ENCODE peak calls at places on chromosome 2, in ten cellular contexts. One of them, this sample, is unnamed.
A peak's percentile ranks its signal among the peaks of the same experiment; 100 is the strongest.

GRCh38 chr2:62461707-62462106 is 44.3 kb downstream of the TMEM17 start:
- DNase-seq in K562: no peak
- DNase-seq in spleen: no peak
- DNase-seq in sigmoid colon: no peak
- DNase-seq in suprapubic skin: no peak
- DNase-seq in transverse colon: no peak
- DNase-seq in GM12878: no peak
- DNase-seq in breast epithelium: no peak
- DNase-seq in Panc1: no peak
- DNase-seq in stomach: no peak
- DNase-seq in this sample: no peak

GRCh38 chr2:45728458-45728942 is 77.0 kb downstream of the PRKCE start:
- DNase-seq in Panc1: no peak
- DNase-seq in GM12878: peak; percentile 97
- DNase-seq in spleen: no peak
- DNase-seq in breast epithelium: no peak
- DNase-seq in sigmoid colon: no peak
- DNase-seq in suprapubic skin: no peak
- DNase-seq in K562: no peak
- DNase-seq in stomach: no peak
- DNase-seq in transverse colon: no peak
- DNase-seq in this sample: no peak

GRCh38 chr2:238668426-238668825 is 179.5 kb upstream of the TWIST2 start:
- DNase-seq in GM12878: no peak
- DNase-seq in K562: no peak
- DNase-seq in stomach: no peak
- DNase-seq in sigmoid colon: no peak
- DNase-seq in Panc1: no peak
- DNase-seq in transverse colon: no peak
- DNase-seq in breast epithelium: no peak
- DNase-seq in suprapubic skin: no peak
- DNase-seq in spleen: no peak
- DNase-seq in this sample: no peak

GRCh38 chr2:120565929-120566328 is 169.7 kb upstream of the GLI2 start:
- DNase-seq in breast epithelium: no peak
- DNase-seq in suprapubic skin: no peak
- DNase-seq in K562: no peak
- DNase-seq in transverse colon: no peak
- DNase-seq in stomach: no peak
- DNase-seq in GM12878: no peak
- DNase-seq in spleen: no peak
- DNase-seq in Panc1: no peak
- DNase-seq in sigmoid colon: no peak
- DNase-seq in this sample: no peak

GRCh38 chr2:32172870-32173269 is 7.2 kb downstream of the SLC30A6 start:
- DNase-seq in transverse colon: no peak
- DNase-seq in GM12878: no peak
- DNase-seq in stomach: no peak
- DNase-seq in spleen: no peak
- DNase-seq in sigmoid colon: no peak
- DNase-seq in suprapubic skin: no peak
- DNase-seq in K562: no peak
- DNase-seq in Panc1: no peak
- DNase-seq in breast epithelium: no peak
- DNase-seq in this sample: no peak

GRCh38 chr2:101697124-101697793 is at the start of gene MAP4K4:
- DNase-seq in sigmoid colon: peak; percentile 92
- DNase-seq in spleen: peak; percentile 95
- DNase-seq in K562: peak; percentile 91
- DNase-seq in suprapubic skin: peak; percentile 88
- DNase-seq in stomach: peak; percentile 75
- DNase-seq in transverse colon: peak; percentile 78
- DNase-seq in GM12878: no peak
- DNase-seq in breast epithelium: peak; percentile 54
- DNase-seq in Panc1: no peak
- DNase-seq in this sample: peak; percentile 51

GRCh38 chr2:46377287-46377605 is 80.0 kb downstream of the EPAS1 start:
- DNase-seq in suprapubic skin: peak; percentile 58
- DNase-seq in GM12878: no peak
- DNase-seq in breast epithelium: no peak
- DNase-seq in transverse colon: no peak
- DNase-seq in spleen: no peak
- DNase-seq in Panc1: no peak
- DNase-seq in K562: peak; percentile 21
- DNase-seq in stomach: no peak
- DNase-seq in sigmoid colon: no peak
- DNase-seq in this sample: no peak

GRCh38 chr2:96533292-96534073 is 3.1 kb upstream of the ARID5A start:
- DNase-seq in GM12878: no peak
- DNase-seq in stomach: peak; percentile 62
- DNase-seq in suprapubic skin: peak; percentile 96
- DNase-seq in breast epithelium: peak; percentile 92
- DNase-seq in sigmoid colon: peak; percentile 94
- DNase-seq in transverse colon: peak; percentile 66
- DNase-seq in Panc1: no peak
- DNase-seq in spleen: peak; percentile 85
- DNase-seq in K562: no peak
- DNase-seq in this sample: no peak

GRCh38 chr2:119249855-119250775 is 26.5 kb downstream of the STEAP3 start:
- DNase-seq in spleen: no peak
- DNase-seq in breast epithelium: no peak
- DNase-seq in GM12878: no peak
- DNase-seq in sigmoid colon: no peak
- DNase-seq in Panc1: no peak
- DNase-seq in K562: no peak
- DNase-seq in transverse colon: no peak
- DNase-seq in stomach: peak; percentile 17
- DNase-seq in suprapubic skin: no peak
- DNase-seq in this sample: no peak

GRCh38 chr2:75466708-75467311 is 93.9 kb downstream of the EVA1A start:
- DNase-seq in GM12878: no peak
- DNase-seq in suprapubic skin: no peak
- DNase-seq in stomach: peak; percentile 43
- DNase-seq in sigmoid colon: no peak
- DNase-seq in spleen: no peak
- DNase-seq in Panc1: no peak
- DNase-seq in K562: peak; percentile 68
- DNase-seq in transverse colon: peak; percentile 9
- DNase-seq in breast epithelium: no peak
- DNase-seq in this sample: no peak

GRCh38 chr2:172556284-172557033 is 569 bp downstream of the PDK1 start:
- DNase-seq in spleen: peak; percentile 95
- DNase-seq in sigmoid colon: peak; percentile 74
- DNase-seq in K562: peak; percentile 86
- DNase-seq in suprapubic skin: peak; percentile 79
- DNase-seq in breast epithelium: peak; percentile 35
- DNase-seq in stomach: peak; percentile 62
- DNase-seq in GM12878: peak; percentile 25
- DNase-seq in Panc1: no peak
- DNase-seq in transverse colon: peak; percentile 77
- DNase-seq in this sample: peak; percentile 79

DNA sequence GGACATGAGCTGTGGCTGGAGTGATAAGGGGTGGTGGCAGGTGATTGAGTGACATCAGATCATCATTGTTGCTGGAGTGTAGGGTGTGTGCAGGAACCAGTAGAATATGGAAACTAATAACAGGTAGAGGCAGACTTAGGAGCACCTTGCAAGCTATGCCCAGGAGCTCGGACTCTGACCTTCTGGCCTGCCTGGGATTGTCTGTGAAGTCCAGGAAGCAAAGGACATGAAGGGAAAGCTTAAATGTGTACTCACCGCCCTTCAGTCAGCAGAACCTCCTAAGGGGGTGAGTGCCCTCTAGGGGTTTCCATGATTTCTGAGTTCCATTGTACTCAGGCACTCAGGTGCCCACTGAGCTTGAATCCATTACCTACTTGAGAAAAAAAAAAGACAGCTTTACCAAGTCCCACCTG is 104.2 kb downstream of the CRIM1 start:
- DNase-seq in K562: peak; percentile 27
- DNase-seq in GM12878: no peak
- DNase-seq in Panc1: no peak
- DNase-seq in stomach: peak; percentile 31
- DNase-seq in spleen: no peak
- DNase-seq in suprapubic skin: no peak
- DNase-seq in sigmoid colon: no peak
- DNase-seq in breast epithelium: no peak
- DNase-seq in transverse colon: peak; percentile 75
- DNase-seq in this sample: no peak
- TF ChIP-seq POLR2AphosphoS5 in K562: no peak
- TF ChIP-seq POLR2AphosphoS5 in GM12878: no peak
- TF ChIP-seq POLR2AphosphoS5 in Panc1: no peak
- TF ChIP-seq POLR2AphosphoS5 in stomach: no peak
- TF ChIP-seq POLR2AphosphoS5 in spleen: no peak
- TF ChIP-seq POLR2AphosphoS5 in suprapubic skin: no peak
- TF ChIP-seq POLR2AphosphoS5 in sigmoid colon: no peak
- TF ChIP-seq POLR2AphosphoS5 in breast epithelium: no peak
- TF ChIP-seq POLR2AphosphoS5 in transverse colon: peak; percentile 65
- TF ChIP-seq POLR2AphosphoS5 in this sample: no peak

DNA sequence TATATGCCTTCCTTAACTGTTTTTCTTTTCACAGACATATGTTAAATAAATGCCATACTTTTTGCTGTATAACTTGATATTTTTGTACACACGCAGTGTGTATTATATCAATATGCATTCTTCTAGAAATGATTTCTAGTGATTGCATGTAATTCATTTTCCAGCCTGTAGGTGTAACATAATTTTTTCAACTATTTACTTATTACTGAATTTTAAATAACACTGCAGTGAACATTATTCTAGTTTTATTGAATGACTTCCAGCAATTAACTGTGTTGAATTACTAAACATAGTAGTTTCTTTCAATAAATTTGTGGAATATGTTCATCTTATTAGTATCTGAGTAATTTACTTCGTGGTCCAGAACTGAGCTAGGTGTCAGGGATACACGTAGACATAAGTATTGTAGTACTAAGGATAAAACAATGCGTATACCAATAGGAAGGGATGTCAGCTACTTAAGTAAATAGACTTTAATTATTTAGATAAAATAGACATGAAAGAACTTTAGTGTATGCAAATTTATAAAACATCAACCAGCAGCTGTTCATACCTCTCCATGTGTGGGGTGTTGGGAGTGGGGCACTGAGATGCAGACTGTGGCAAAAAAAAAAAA is 28.0 kb downstream of the TANC1 start:
- DNase-seq in transverse colon: no peak
- DNase-seq in sigmoid colon: no peak
- DNase-seq in GM12878: no peak
- DNase-seq in K562: no peak
- DNase-seq in spleen: no peak
- DNase-seq in breast epithelium: no peak
- DNase-seq in Panc1: no peak
- DNase-seq in suprapubic skin: no peak
- DNase-seq in stomach: no peak
- DNase-seq in this sample: no peak
- TF ChIP-seq CTCF in transverse colon: peak; percentile 36
- TF ChIP-seq CTCF in sigmoid colon: no peak
- TF ChIP-seq CTCF in GM12878: peak; percentile 32
- TF ChIP-seq CTCF in K562: no peak
- TF ChIP-seq CTCF in spleen: no peak
- TF ChIP-seq CTCF in breast epithelium: no peak
- TF ChIP-seq CTCF in Panc1: no peak
- TF ChIP-seq CTCF in suprapubic skin: peak; percentile 11
- TF ChIP-seq CTCF in stomach: no peak
- TF ChIP-seq CTCF in this sample: peak; percentile 1

DNA sequence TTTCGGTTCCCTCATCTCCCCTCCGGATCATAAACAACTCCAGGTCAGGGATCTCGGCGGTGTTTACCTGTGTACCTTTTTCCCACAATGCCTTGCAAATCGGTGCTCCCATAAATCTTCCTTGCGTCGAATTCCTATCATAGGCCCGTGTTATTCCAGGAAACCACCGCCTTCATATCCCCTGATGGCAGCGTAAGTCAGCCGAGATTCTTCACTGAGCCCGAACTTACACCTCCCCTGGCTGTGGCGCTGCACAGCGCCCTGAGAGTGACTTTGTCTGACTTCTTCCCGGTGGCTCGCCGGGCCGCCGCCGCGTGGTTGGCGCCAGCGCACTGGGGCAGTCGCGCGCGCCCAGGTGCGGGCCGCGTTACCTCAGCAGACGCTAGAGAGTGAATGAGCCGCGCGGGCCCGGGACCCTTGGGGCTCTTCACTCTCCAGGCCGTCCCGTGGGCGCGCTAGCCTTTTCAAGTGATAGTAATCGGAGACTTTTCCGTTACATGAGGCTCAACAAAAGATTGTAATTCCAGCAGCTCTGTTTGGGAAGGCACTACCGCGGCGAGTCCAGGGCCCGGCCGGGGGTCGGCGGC is 101.6 kb downstream of the SPTBN1 start:
- DNase-seq in stomach: peak; percentile 75
- DNase-seq in GM12878: no peak
- DNase-seq in K562: peak; percentile 81
- DNase-seq in suprapubic skin: peak; percentile 72
- DNase-seq in breast epithelium: peak; percentile 48
- DNase-seq in Panc1: no peak
- DNase-seq in spleen: peak; percentile 95
- DNase-seq in transverse colon: peak; percentile 74
- DNase-seq in sigmoid colon: peak; percentile 73
- DNase-seq in this sample: no peak
- TF ChIP-seq POLR2AphosphoS5 in stomach: peak; percentile 59
- TF ChIP-seq POLR2AphosphoS5 in GM12878: no peak
- TF ChIP-seq POLR2AphosphoS5 in K562: no peak
- TF ChIP-seq POLR2AphosphoS5 in suprapubic skin: no peak
- TF ChIP-seq POLR2AphosphoS5 in breast epithelium: peak; percentile 49
- TF ChIP-seq POLR2AphosphoS5 in Panc1: no peak
- TF ChIP-seq POLR2AphosphoS5 in spleen: no peak
- TF ChIP-seq POLR2AphosphoS5 in transverse colon: peak; percentile 86
- TF ChIP-seq POLR2AphosphoS5 in sigmoid colon: no peak
- TF ChIP-seq POLR2AphosphoS5 in this sample: peak; percentile 63

GRCh38 chr2:237214963-237215362 is 129.3 kb downstream of the COPS8 start:
- DNase-seq in sigmoid colon: no peak
- DNase-seq in spleen: no peak
- DNase-seq in transverse colon: no peak
- DNase-seq in GM12878: no peak
- DNase-seq in K562: no peak
- DNase-seq in stomach: no peak
- DNase-seq in Panc1: no peak
- DNase-seq in breast epithelium: no peak
- DNase-seq in suprapubic skin: no peak
- DNase-seq in this sample: no peak

GRCh38 chr2:237210763-237211162 is 125.1 kb downstream of the COPS8 start:
- DNase-seq in GM12878: no peak
- DNase-seq in breast epithelium: no peak
- DNase-seq in spleen: no peak
- DNase-seq in stomach: peak; percentile 16
- DNase-seq in suprapubic skin: no peak
- DNase-seq in K562: no peak
- DNase-seq in sigmoid colon: no peak
- DNase-seq in Panc1: no peak
- DNase-seq in transverse colon: no peak
- DNase-seq in this sample: no peak

GRCh38 chr2:237210297-237210696 is 124.6 kb downstream of the COPS8 start:
- DNase-seq in sigmoid colon: no peak
- DNase-seq in breast epithelium: no peak
- DNase-seq in GM12878: no peak
- DNase-seq in suprapubic skin: no peak
- DNase-seq in K562: no peak
- DNase-seq in transverse colon: no peak
- DNase-seq in spleen: no peak
- DNase-seq in stomach: no peak
- DNase-seq in Panc1: no peak
- DNase-seq in this sample: no peak

GRCh38 chr2:237214281-237214680 is 128.6 kb downstream of the COPS8 start:
- DNase-seq in suprapubic skin: no peak
- DNase-seq in Panc1: no peak
- DNase-seq in stomach: no peak
- DNase-seq in breast epithelium: no peak
- DNase-seq in GM12878: no peak
- DNase-seq in sigmoid colon: no peak
- DNase-seq in transverse colon: no peak
- DNase-seq in K562: no peak
- DNase-seq in spleen: no peak
- DNase-seq in this sample: no peak

GRCh38 chr2:237213325-237214040 is 127.8 kb downstream of the COPS8 start:
- DNase-seq in breast epithelium: no peak
- DNase-seq in sigmoid colon: peak; percentile 90
- DNase-seq in GM12878: no peak
- DNase-seq in transverse colon: peak; percentile 25
- DNase-seq in suprapubic skin: no peak
- DNase-seq in stomach: peak; percentile 26
- DNase-seq in Panc1: no peak
- DNase-seq in K562: no peak
- DNase-seq in spleen: no peak
- DNase-seq in this sample: no peak
- TF ChIP-seq CTCF in breast epithelium: no peak
- TF ChIP-seq CTCF in sigmoid colon: no peak
- TF ChIP-seq CTCF in GM12878: no peak
- TF ChIP-seq CTCF in transverse colon: no peak
- TF ChIP-seq CTCF in suprapubic skin: no peak
- TF ChIP-seq CTCF in stomach: no peak
- TF ChIP-seq CTCF in Panc1: no peak
- TF ChIP-seq CTCF in K562: no peak
- TF ChIP-seq CTCF in spleen: no peak
- TF ChIP-seq CTCF in this sample: no peak